ENCODE peak calls at places on chromosomes 6 and 20, in seven cellular contexts. G, W, J, K, X, Q and I are unnamed samples. For H3K4me1, the result is how much of the 10 kb centered on the place peaks cover.

GRCh38 chr6:56549014-56549413 is 93.7 kb downstream of the DST start:
- DNase-seq in G (no peak), W (no peak), J (peak), K (no peak), X (no peak), Q (no peak), I (no peak)

GRCh38 chr6:142872376-142872775 is 72.6 kb downstream of the HIVEP2 start:
- DNase-seq in G (no peak), W (no peak), J (peak), K (no peak), X (no peak), Q (no peak), I (no peak)

GRCh38 chr6:153503810-153504209 is 372.7 kb upstream of the RGS17 start:
- DNase-seq in G (no peak), W (no peak), J (peak), K (peak), X (no peak), Q (no peak), I (no peak)

GRCh38 chr20:12984863-12985262 is 23.9 kb upstream of the SPTLC3 start:
- DNase-seq in G (no peak), W (no peak), J (no peak), K (no peak), X (no peak), Q (no peak), I (no peak)

GRCh38 chr6:167722634-167723309 is 103.9 kb upstream of the AFDN start:
- DNase-seq in G (no peak), W (no peak), J (no peak), K (no peak), X (no peak), Q (no peak), I (no peak)

GRCh38 chr6:143591441-143591840 is 79.9 kb upstream of the FUCA2 start:
- DNase-seq in G (no peak), W (no peak), J (no peak), K (no peak), X (no peak), Q (no peak), I (no peak)

GRCh38 chr20:52179331-52180166 is 12.0 kb downstream of the ZFP64 start:
- DNase-seq in G (no peak), W (no peak), J (no peak), K (no peak), X (no peak), Q (no peak), I (no peak)

GRCh38 chr20:2816583-2817340 is 598 bp downstream of the TMEM239 start:
- DNase-seq in G (no peak), W (peak), J (no peak), K (no peak), X (no peak), Q (no peak), I (no peak)

GRCh38 chr6:143744593-143745151 is 66.9 kb downstream of the PHACTR2 start:
- DNase-seq in G (no peak), W (no peak), J (no peak), K (peak), X (no peak), Q (no peak), I (no peak)

GRCh38 chr20:15047100-15047499 is 709.7 kb upstream of the FLRT3 start:
- DNase-seq in G (no peak), W (no peak), J (no peak), K (no peak), X (no peak), Q (no peak), I (no peak)

GRCh38 chr6:79536615-79536968 is 638 bp downstream of the LCA5 start:
- DNase-seq in G (peak), W (no peak), J (peak), K (no peak), X (no peak), Q (no peak), I (no peak)

GRCh38 chr20:34311118-34312023 is 8.2 kb upstream of the AHCY start:
- DNase-seq in G (no peak), W (no peak), J (peak), K (peak), X (no peak), Q (peak), I (no peak)

GRCh38 chr6:3841066-3841454 is 8.1 kb upstream of the FAM50B start:
- DNase-seq in G (no peak), W (no peak), J (peak), K (no peak), X (no peak), Q (no peak), I (no peak)

GRCh38 chr6:3841711-3842565 is 7.2 kb upstream of the FAM50B start:
- DNase-seq in G (no peak), W (no peak), J (peak), K (peak), X (no peak), Q (no peak), I (no peak)

GRCh38 chr6:3844097-3844463 is 5.1 kb upstream of the FAM50B start:
- DNase-seq in G (no peak), W (no peak), J (peak), K (no peak), X (no peak), Q (no peak), I (no peak)

GRCh38 chr6:3847521-3847920 is 1.7 kb upstream of the FAM50B start:
- DNase-seq in G (no peak), W (no peak), J (no peak), K (no peak), X (no peak), Q (no peak), I (no peak)

DNA sequence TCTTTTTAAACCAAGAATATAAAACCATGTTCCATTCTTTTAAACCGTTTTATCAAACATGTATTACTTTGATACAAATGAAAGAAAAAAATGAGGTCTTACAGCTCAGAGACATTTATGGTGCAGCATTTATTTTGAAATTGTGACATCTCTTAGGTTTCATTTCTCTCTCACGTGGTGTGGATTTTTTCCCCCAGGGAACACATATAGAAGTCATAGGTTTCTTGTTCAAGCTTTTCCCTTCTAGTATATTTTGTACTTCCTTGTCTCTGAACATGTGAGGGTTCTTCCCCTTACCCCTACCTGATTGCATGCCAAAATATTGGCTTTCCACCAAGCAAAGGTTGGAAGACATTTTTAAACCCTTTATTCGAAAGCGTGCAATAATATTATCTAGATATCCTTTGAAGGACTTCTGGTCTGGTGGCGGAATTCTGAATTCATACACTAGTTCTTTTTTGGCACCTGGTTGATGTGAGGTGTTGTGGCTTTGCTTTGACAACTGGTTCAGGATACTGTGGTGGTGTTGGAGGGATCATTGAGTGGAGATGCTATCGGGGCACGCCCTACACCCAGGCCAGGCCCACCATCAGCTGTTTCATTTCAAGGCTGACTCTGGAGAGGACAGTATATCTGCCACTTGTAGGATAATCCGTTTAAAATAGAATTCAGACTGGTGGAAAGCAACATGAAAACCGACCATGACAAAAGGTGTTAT is 5.6 kb upstream of the FAM50B start:
- DNase-seq in G (no peak), W (no peak), J (peak), K (no peak), X (no peak), Q (no peak), I (no peak)
- H3K4me3 ChIP-seq in G (no peak), W (no peak), J (peak), K (no peak), X (no peak), Q (no peak), I (no peak)

GRCh38 chr20:24935140-24935539 is 13.9 kb upstream of the CST7 start:
- DNase-seq in G (no peak), W (no peak), J (no peak), K (no peak), X (no peak), Q (no peak), I (no peak)

GRCh38 chr20:24934101-24934661 is 14.9 kb upstream of the CST7 start:
- DNase-seq in G (no peak), W (no peak), J (no peak), K (no peak), X (no peak), Q (no peak), I (no peak)

GRCh38 chr20:24935786-24936525 is 13.1 kb upstream of the CST7 start:
- DNase-seq in G (no peak), W (no peak), J (no peak), K (no peak), X (no peak), Q (no peak), I (no peak)

GRCh38 chr20:24933266-24933908 is 15.7 kb upstream of the CST7 start:
- DNase-seq in G (no peak), W (no peak), J (no peak), K (no peak), X (no peak), Q (no peak), I (no peak)

DNA sequence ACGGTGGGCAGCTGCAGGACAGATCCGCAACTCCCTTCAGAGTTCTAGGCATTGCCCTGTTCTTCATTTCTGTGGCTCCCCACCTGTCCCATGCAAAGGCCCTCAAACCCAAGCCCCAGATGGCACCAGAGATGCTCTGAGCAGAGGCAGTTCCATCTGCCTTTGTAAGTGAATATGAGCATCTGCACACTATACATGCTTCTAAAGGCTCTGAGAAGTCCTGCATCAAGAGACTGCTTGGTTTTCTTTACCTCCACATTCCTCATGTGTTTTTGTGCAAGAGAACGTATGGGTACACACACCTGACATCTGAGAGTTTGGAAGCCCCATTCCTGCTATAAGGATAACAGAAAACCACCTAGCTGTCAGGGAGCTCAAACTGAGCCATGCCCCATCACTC is 14.4 kb upstream of the CST7 start:
- DNase-seq in G (no peak), W (no peak), J (no peak), K (no peak), X (no peak), Q (no peak), I (no peak)
- H3K4me1 ChIP-seq in G (under half), W (under half), J (under half), K (under half), X (under half), Q (under half), I (under half)

GRCh38 chr20:19692685-19693119 is 65.4 kb upstream of the RIN2 start:
- DNase-seq in G (peak), W (peak), J (peak), K (peak), X (no peak), Q (peak), I (no peak)
- H3K4me3 ChIP-seq in G (no peak), W (no peak), J (peak), K (peak), X (no peak), Q (no peak), I (peak)

GRCh38 chr20:49666906-49667305 is 46.8 kb downstream of the B4GALT5 start:
- DNase-seq in G (no peak), W (no peak), J (no peak), K (no peak), X (no peak), Q (no peak), I (no peak)

GRCh38 chr20:49663112-49663511 is 50.6 kb downstream of the B4GALT5 start:
- DNase-seq in G (no peak), W (no peak), J (no peak), K (no peak), X (no peak), Q (no peak), I (no peak)

GRCh38 chr20:49668181-49668877 is 45.3 kb downstream of the B4GALT5 start:
- DNase-seq in G (no peak), W (peak), J (no peak), K (no peak), X (peak), Q (no peak), I (no peak)

GRCh38 chr20:49664914-49665313 is 48.8 kb downstream of the B4GALT5 start:
- DNase-seq in G (no peak), W (no peak), J (no peak), K (no peak), X (no peak), Q (no peak), I (no peak)

DNA sequence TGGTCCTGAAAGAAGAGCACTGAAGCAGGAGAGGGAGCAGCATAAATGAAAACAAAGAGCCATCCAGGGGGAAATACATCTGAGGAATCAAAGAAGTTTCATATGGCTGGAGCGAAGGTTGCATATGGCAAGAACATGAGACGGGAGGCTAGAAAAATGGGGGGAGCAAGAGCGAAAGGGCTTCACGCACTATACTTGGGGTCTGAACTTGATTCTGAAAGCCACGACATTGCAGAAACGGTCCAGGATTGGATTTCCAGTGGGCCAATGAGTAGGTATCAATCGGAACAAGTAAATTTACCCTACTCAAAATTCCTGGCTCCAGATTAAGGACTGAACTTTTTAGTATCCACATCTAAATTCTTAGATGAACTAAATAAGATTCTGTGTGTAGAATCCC is 47.9 kb downstream of the B4GALT5 start:
- DNase-seq in G (no peak), W (no peak), J (no peak), K (no peak), X (no peak), Q (no peak), I (no peak)
- H3K4me1 ChIP-seq in G (under half), W (under half), J (under half), K (half or more), X (under half), Q (under half), I (under half)

GRCh38 chr20:46342451-46343357 is 34.4 kb upstream of the CDH22 start:
- DNase-seq in G (no peak), W (no peak), J (no peak), K (no peak), X (no peak), Q (no peak), I (no peak)
- H3K4me3 ChIP-seq in G (no peak), W (peak), J (no peak), K (no peak), X (peak), Q (no peak), I (no peak)

DNA sequence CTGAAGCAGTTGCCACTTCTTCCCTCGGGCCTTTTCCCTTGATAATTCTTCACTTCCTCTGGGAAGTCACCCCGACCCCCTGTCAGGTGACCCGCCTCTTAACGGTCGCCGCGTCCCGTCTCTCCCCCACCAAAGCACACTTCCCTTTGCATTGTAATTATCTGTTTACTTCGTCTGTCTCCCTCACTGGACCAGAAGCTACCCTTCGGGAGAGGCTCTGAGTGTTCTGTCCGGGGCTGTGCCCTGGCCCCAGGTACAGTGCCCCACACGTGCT is 771 bp upstream of the SNAI1 start:
- DNase-seq in G (no peak), W (no peak), J (no peak), K (no peak), X (no peak), Q (no peak), I (no peak)
- H3K4me1 ChIP-seq in G (under half), W (under half), J (under half), K (half or more), X (under half), Q (under half), I (half or more)

GRCh38 chr6:17396256-17396655 is 2.9 kb downstream of the CAP2 start:
- DNase-seq in G (no peak), W (no peak), J (no peak), K (no peak), X (no peak), Q (no peak), I (no peak)

GRCh38 chr6:17395112-17395511 is 1.7 kb downstream of the CAP2 start:
- DNase-seq in G (no peak), W (no peak), J (no peak), K (no peak), X (no peak), Q (no peak), I (no peak)

GRCh38 chr6:17392978-17393334 is 439 bp upstream of the CAP2 start:
- DNase-seq in G (no peak), W (no peak), J (no peak), K (no peak), X (no peak), Q (no peak), I (no peak)

GRCh38 chr6:17393335-17394191 is at the start of gene CAP2:
- DNase-seq in G (peak), W (no peak), J (peak), K (peak), X (no peak), Q (peak), I (no peak)

GRCh38 chr6:17394192-17394611 is 807 bp downstream of the CAP2 start:
- DNase-seq in G (peak), W (no peak), J (peak), K (peak), X (no peak), Q (peak), I (no peak)
- H3K4me3 ChIP-seq in G (peak), W (no peak), J (peak), K (peak), X (no peak), Q (peak), I (peak)

GRCh38 chr20:37728635-37728983 is 34.8 kb downstream of the CTNNBL1 start:
- DNase-seq in G (no peak), W (no peak), J (no peak), K (no peak), X (no peak), Q (no peak), I (no peak)
- H3K4me1 ChIP-seq in G (under half), W (under half), J (under half), K (under half), X (under half), Q (under half), I (under half)

GRCh38 chr6:102068349-102068748 is 674.8 kb downstream of the GRIK2 start:
- DNase-seq in G (no peak), W (no peak), J (no peak), K (no peak), X (no peak), Q (no peak), I (no peak)
- H3K4me3 ChIP-seq in G (no peak), W (no peak), J (no peak), K (no peak), X (no peak), Q (no peak), I (no peak)